ENCODE peak calls at places on chromosomes 1 and 21, in four cellular contexts. F is activated CD4-positive, alpha-beta T cell treated with anti-CD3 and anti-CD28 coated beads, Interleukin-2, amount 50 U/mL, for 1 hour; Q is HS-27A; I is DMS53. K is an unnamed sample.

GRCh38 chr1:46246548-46247432 is 773 bp upstream of the RAD54L start:
- DNase-seq in Q (no peak), F (peak), I (peak), K (peak)

GRCh38 chr1:109395602-109396512 is 1.9 kb downstream of the SORT1 start:
- DNase-seq in Q (no peak), I (peak), F (no peak), K (no peak)

GRCh38 chr1:185309566-185309965 is 7.5 kb downstream of the IVNS1ABP start:
- DNase-seq in Q (no peak), F (no peak), I (no peak), K (no peak)

GRCh38 chr1:97252076-97252475 is 530.5 kb downstream of the PTBP2 start:
- DNase-seq in F (no peak), I (peak), Q (no peak), K (no peak)

GRCh38 chr1:58412071-58412580 is 134.4 kb downstream of the OMA1 start:
- DNase-seq in F (no peak), I (no peak), Q (peak), K (peak)

GRCh38 chr1:53062731-53063591 is 948 bp downstream of the PODN start:
- DNase-seq in Q (no peak), F (no peak), I (peak), K (no peak)

GRCh38 chr1:168766568-168766967 is 37.6 kb upstream of the DPT start:
- DNase-seq in Q (no peak), F (no peak), I (no peak), K (no peak)

GRCh38 chr1:3078941-3079340 is 9.9 kb downstream of the PRDM16 start:
- DNase-seq in Q (no peak), F (no peak), I (no peak), K (peak)

GRCh38 chr1:206469411-206469932 is 804 bp upstream of the IKBKE start:
- DNase-seq in F (no peak), I (peak), Q (no peak), K (no peak)

GRCh38 chr21:38614558-38614957 is 116.3 kb upstream of the ERG start:
- DNase-seq in I (no peak), Q (no peak), F (no peak), K (no peak)

GRCh38 chr1:31381394-31382287 is 8.8 kb upstream of the FABP3 start:
- DNase-seq in Q (no peak), I (no peak), F (no peak), K (no peak)

GRCh38 chr1:11653616-11654570 is at the start of gene FBXO2:
- DNase-seq in Q (no peak), F (no peak), I (peak), K (no peak)

GRCh38 chr1:113195115-113195845 is 122.3 kb downstream of the LRIG2 start:
- DNase-seq in Q (no peak), F (no peak), I (no peak), K (no peak)

GRCh38 chr1:51877434-51878306 is 857 bp downstream of the NRDC start:
- DNase-seq in F (no peak), Q (peak), I (peak), K (peak)

GRCh38 chr1:17075470-17076255 is 21.8 kb upstream of the SDHB start:
- DNase-seq in Q (no peak), I (peak), F (no peak), K (no peak)

GRCh38 chr1:24695202-24695974 is 49.9 kb upstream of the CLIC4 start:
- DNase-seq in F (no peak), I (no peak), Q (no peak), K (no peak)